ENCODE peak calls at places on chromosomes 11 and 22, in seven cellular contexts. One of them, this sample, is unnamed.

GRCh38 chr11:93922830-93923229 is 72.4 kb upstream of the VSTM5 start:
- DNase-seq in MCF 10A: no peak
- DNase-seq in H4: no peak
- DNase-seq in endothelial cell: no peak
- DNase-seq in GM04504: no peak
- DNase-seq in CD4-positive, CD25-positive, alpha-beta regulatory T cell: no peak
- DNase-seq in NCI-H748 treated with DMSO at 0.1 percent for 48 hours: no peak
- DNase-seq in this sample: no peak

GRCh38 chr11:123829745-123830144 is 23.6 kb upstream of the OR6M1 start:
- DNase-seq in MCF 10A: no peak
- DNase-seq in H4: no peak
- DNase-seq in endothelial cell: no peak
- DNase-seq in GM04504: no peak
- DNase-seq in CD4-positive, CD25-positive, alpha-beta regulatory T cell: no peak
- DNase-seq in NCI-H748 treated with DMSO at 0.1 percent for 48 hours: no peak
- DNase-seq in this sample: no peak

GRCh38 chr22:38056969-38057841 is at the start of gene PICK1:
- DNase-seq in MCF 10A: peak; percentile 90
- DNase-seq in H4: peak; percentile 90
- DNase-seq in endothelial cell: peak; percentile 88
- DNase-seq in GM04504: peak; percentile 78
- DNase-seq in CD4-positive, CD25-positive, alpha-beta regulatory T cell: peak; percentile 70
- DNase-seq in NCI-H748 treated with DMSO at 0.1 percent for 48 hours: peak; percentile 69
- DNase-seq in this sample: peak; percentile 97

GRCh38 chr11:70281114-70281729 is 10.7 kb downstream of the PPFIA1 start:
- DNase-seq in MCF 10A: no peak
- DNase-seq in H4: no peak
- DNase-seq in endothelial cell: no peak
- DNase-seq in GM04504: peak; percentile 48
- DNase-seq in CD4-positive, CD25-positive, alpha-beta regulatory T cell: no peak
- DNase-seq in NCI-H748 treated with DMSO at 0.1 percent for 48 hours: no peak
- DNase-seq in this sample: peak; percentile 81

GRCh38 chr11:85889676-85890579 is 34.7 kb downstream of the CCDC83 start:
- DNase-seq in MCF 10A: peak; percentile 80
- DNase-seq in H4: peak; percentile 86
- DNase-seq in endothelial cell: no peak
- DNase-seq in GM04504: peak; percentile 47
- DNase-seq in CD4-positive, CD25-positive, alpha-beta regulatory T cell: no peak
- DNase-seq in NCI-H748 treated with DMSO at 0.1 percent for 48 hours: no peak
- DNase-seq in this sample: no peak

GRCh38 chr11:68312117-68312779 is at the start of gene LRP5:
- DNase-seq in MCF 10A: no peak
- DNase-seq in H4: no peak
- DNase-seq in endothelial cell: peak; percentile 38
- DNase-seq in GM04504: no peak
- DNase-seq in CD4-positive, CD25-positive, alpha-beta regulatory T cell: no peak
- DNase-seq in NCI-H748 treated with DMSO at 0.1 percent for 48 hours: no peak
- DNase-seq in this sample: no peak

GRCh38 chr22:24437091-24437490 is 9.7 kb downstream of the ADORA2A start:
- DNase-seq in MCF 10A: no peak
- DNase-seq in H4: no peak
- DNase-seq in endothelial cell: no peak
- DNase-seq in GM04504: no peak
- DNase-seq in CD4-positive, CD25-positive, alpha-beta regulatory T cell: no peak
- DNase-seq in NCI-H748 treated with DMSO at 0.1 percent for 48 hours: no peak
- DNase-seq in this sample: no peak

GRCh38 chr11:118953265-118953664 is 2.8 kb upstream of the UPK2 start:
- DNase-seq in MCF 10A: no peak
- DNase-seq in H4: no peak
- DNase-seq in endothelial cell: peak; percentile 34
- DNase-seq in GM04504: no peak
- DNase-seq in CD4-positive, CD25-positive, alpha-beta regulatory T cell: no peak
- DNase-seq in NCI-H748 treated with DMSO at 0.1 percent for 48 hours: peak; percentile 77
- DNase-seq in this sample: peak; percentile 10

GRCh38 chr11:113817162-113817561 is 37.6 kb downstream of the CLDN25 start:
- DNase-seq in MCF 10A: no peak
- DNase-seq in H4: no peak
- DNase-seq in endothelial cell: no peak
- DNase-seq in GM04504: no peak
- DNase-seq in CD4-positive, CD25-positive, alpha-beta regulatory T cell: no peak
- DNase-seq in NCI-H748 treated with DMSO at 0.1 percent for 48 hours: no peak
- DNase-seq in this sample: no peak

GRCh38 chr11:76623884-76624419 is 46.6 kb downstream of the LRRC32 start:
- DNase-seq in MCF 10A: no peak
- DNase-seq in H4: no peak
- DNase-seq in endothelial cell: no peak
- DNase-seq in GM04504: no peak
- DNase-seq in CD4-positive, CD25-positive, alpha-beta regulatory T cell: no peak
- DNase-seq in NCI-H748 treated with DMSO at 0.1 percent for 48 hours: no peak
- DNase-seq in this sample: peak; percentile 55

GRCh38 chr11:68149417-68149816 is 28.2 kb upstream of the CHKA start:
- DNase-seq in MCF 10A: no peak
- DNase-seq in H4: no peak
- DNase-seq in endothelial cell: no peak
- DNase-seq in GM04504: no peak
- DNase-seq in CD4-positive, CD25-positive, alpha-beta regulatory T cell: no peak
- DNase-seq in NCI-H748 treated with DMSO at 0.1 percent for 48 hours: peak; percentile 63
- DNase-seq in this sample: no peak

GRCh38 chr22:46031066-46031465 is 54.1 kb upstream of the WNT7B start:
- DNase-seq in MCF 10A: no peak
- DNase-seq in H4: no peak
- DNase-seq in endothelial cell: no peak
- DNase-seq in GM04504: no peak
- DNase-seq in CD4-positive, CD25-positive, alpha-beta regulatory T cell: no peak
- DNase-seq in NCI-H748 treated with DMSO at 0.1 percent for 48 hours: no peak
- DNase-seq in this sample: peak; percentile 60

GRCh38 chr11:82765466-82766034 is 31.9 kb upstream of the FAM181B start:
- DNase-seq in MCF 10A: no peak
- DNase-seq in H4: no peak
- DNase-seq in endothelial cell: no peak
- DNase-seq in GM04504: no peak
- DNase-seq in CD4-positive, CD25-positive, alpha-beta regulatory T cell: no peak
- DNase-seq in NCI-H748 treated with DMSO at 0.1 percent for 48 hours: no peak
- DNase-seq in this sample: no peak

GRCh38 chr22:36409911-36410756 is 22.4 kb upstream of the MYH9 start:
- DNase-seq in MCF 10A: peak; percentile 97
- DNase-seq in H4: no peak
- DNase-seq in endothelial cell: peak; percentile 68
- DNase-seq in GM04504: no peak
- DNase-seq in CD4-positive, CD25-positive, alpha-beta regulatory T cell: peak; percentile 73
- DNase-seq in NCI-H748 treated with DMSO at 0.1 percent for 48 hours: peak; percentile 91
- DNase-seq in this sample: peak; percentile 86

GRCh38 chr11:18727499-18728236 is 1.7 kb upstream of the IGSF22 start:
- DNase-seq in MCF 10A: peak; percentile 53
- DNase-seq in H4: peak; percentile 54
- DNase-seq in endothelial cell: peak; percentile 77
- DNase-seq in GM04504: no peak
- DNase-seq in CD4-positive, CD25-positive, alpha-beta regulatory T cell: peak; percentile 27
- DNase-seq in NCI-H748 treated with DMSO at 0.1 percent for 48 hours: no peak
- DNase-seq in this sample: no peak

GRCh38 chr22:42664976-42665831 is 16.0 kb upstream of the CYB5R3 start:
- DNase-seq in MCF 10A: no peak
- DNase-seq in H4: no peak
- DNase-seq in endothelial cell: no peak
- DNase-seq in GM04504: no peak
- DNase-seq in CD4-positive, CD25-positive, alpha-beta regulatory T cell: no peak
- DNase-seq in NCI-H748 treated with DMSO at 0.1 percent for 48 hours: no peak
- DNase-seq in this sample: no peak

GRCh38 chr11:64998141-64998540 is 1.4 kb upstream of the BATF2 start:
- DNase-seq in MCF 10A: no peak
- DNase-seq in H4: no peak
- DNase-seq in endothelial cell: no peak
- DNase-seq in GM04504: no peak
- DNase-seq in CD4-positive, CD25-positive, alpha-beta regulatory T cell: no peak
- DNase-seq in NCI-H748 treated with DMSO at 0.1 percent for 48 hours: no peak
- DNase-seq in this sample: no peak

GRCh38 chr11:60993611-60994010 is 22.1 kb downstream of the CD6 start:
- DNase-seq in MCF 10A: no peak
- DNase-seq in H4: no peak
- DNase-seq in endothelial cell: no peak
- DNase-seq in GM04504: no peak
- DNase-seq in CD4-positive, CD25-positive, alpha-beta regulatory T cell: no peak
- DNase-seq in NCI-H748 treated with DMSO at 0.1 percent for 48 hours: no peak
- DNase-seq in this sample: no peak

GRCh38 chr11:12478743-12479142 is 101.4 kb downstream of the PARVA start:
- DNase-seq in MCF 10A: peak; percentile 92
- DNase-seq in H4: no peak
- DNase-seq in endothelial cell: no peak
- DNase-seq in GM04504: peak; percentile 36
- DNase-seq in CD4-positive, CD25-positive, alpha-beta regulatory T cell: no peak
- DNase-seq in NCI-H748 treated with DMSO at 0.1 percent for 48 hours: no peak
- DNase-seq in this sample: no peak

GRCh38 chr11:8223513-8223899 is 40.2 kb downstream of the LMO1 start:
- DNase-seq in MCF 10A: peak; percentile 27
- DNase-seq in H4: no peak
- DNase-seq in endothelial cell: no peak
- DNase-seq in GM04504: no peak
- DNase-seq in CD4-positive, CD25-positive, alpha-beta regulatory T cell: no peak
- DNase-seq in NCI-H748 treated with DMSO at 0.1 percent for 48 hours: no peak
- DNase-seq in this sample: no peak